ENCODE peak calls at places on chromosomes 2 and 18, in four cellular contexts. F is IMR-90, A is K562, X is GM12878. Y is an unnamed sample.
A peak's percentile ranks its signal among the peaks of the same experiment; 100 is the strongest.

GRCh38 chr2:197827618-197828017 is 23.2 kb downstream of the PLCL1 start:
- DNase-seq in F (no peak), A (no peak), X (no peak), Y (no peak)

GRCh38 chr2:155308367-155309009 is 610.0 kb downstream of the KCNJ3 start:
- DNase-seq in F (no peak), A (no peak), X (no peak), Y (no peak)

GRCh38 chr18:60910534-60910933 is 422.7 kb upstream of the CDH20 start:
- DNase-seq in F (no peak), A (no peak), X (no peak), Y (no peak)

GRCh38 chr2:29744976-29745375 is 176.4 kb downstream of the ALK start:
- DNase-seq in F (no peak), A (no peak), X (no peak), Y (no peak)

GRCh38 chr2:195026261-195026660 is 630.8 kb upstream of the SLC39A10 start:
- DNase-seq in F (peak; percentile 6), A (no peak), X (no peak), Y (no peak)

GRCh38 chr2:109507217-109507616 is 106.5 kb downstream of the SEPTIN10 start:
- DNase-seq in F (no peak), A (no peak), X (no peak), Y (no peak)

GRCh38 chr18:22465859-22466602 is 48.3 kb upstream of the CTAGE1 start:
- DNase-seq in F (peak; percentile 98), A (peak; percentile 79), X (no peak), Y (no peak)

GRCh38 chr2:220451438-220451837 is 824.0 kb downstream of the SLC4A3 start:
- DNase-seq in F (no peak), A (no peak), X (no peak), Y (no peak)

GRCh38 chr18:27931563-27931962 is 245.4 kb downstream of the CDH2 start:
- DNase-seq in F (no peak), A (no peak), X (no peak), Y (no peak)

GRCh38 chr18:75811156-75811555 is 383.7 kb upstream of the SMIM21 start:
- DNase-seq in F (no peak), A (no peak), X (no peak), Y (no peak)

GRCh38 chr2:20599001-20599600 is 51.8 kb downstream of the HS1BP3 start:
- DNase-seq in F (no peak), A (no peak), X (no peak), Y (no peak)

GRCh38 chr2:223697316-223697875 is 95.2 kb upstream of the SCG2 start:
- DNase-seq in F (no peak), A (no peak), X (no peak), Y (no peak)

GRCh38 chr2:37809525-37809924 is 115.6 kb upstream of the RMDN2 start:
- DNase-seq in F (peak; percentile 65), A (no peak), X (no peak), Y (no peak)

GRCh38 chr2:121796239-121796638 is 40.8 kb downstream of the TSN start:
- DNase-seq in F (no peak), A (no peak), X (no peak), Y (no peak)

GRCh38 chr2:23940976-23941605 is 828 bp downstream of the UBXN2A start:
- DNase-seq in F (peak; percentile 45), A (no peak), X (peak; percentile 51), Y (no peak)

GRCh38 chr2:131049150-131049718 is 44.0 kb downstream of the FAM168B start:
- DNase-seq in F (no peak), A (no peak), X (no peak), Y (no peak)

GRCh38 chr2:196331816-196332215 is 160.4 kb upstream of the STK17B start:
- DNase-seq in F (peak; percentile 75), A (no peak), X (no peak), Y (no peak)

GRCh38 chr2:32947076-32947483 is 327 bp downstream of the LTBP1 start:
- DNase-seq in F (no peak), A (peak; percentile 67), X (no peak), Y (no peak)

GRCh38 chr2:216283038-216283900 is 89.0 kb downstream of the MARCHF4 start:
- DNase-seq in F (no peak), A (peak; percentile 39), X (no peak), Y (peak; percentile 95)

GRCh38 chr2:115910270-115910669 is 1467.8 kb downstream of the DPP10 start:
- DNase-seq in F (no peak), A (no peak), X (no peak), Y (no peak)

GRCh38 chr2:16184945-16185660 is 244.8 kb downstream of the MYCN start:
- DNase-seq in F (no peak), A (no peak), X (no peak), Y (no peak)

GRCh38 chr18:43031169-43031568 is 84.3 kb downstream of the RIT2 start:
- DNase-seq in F (no peak), A (no peak), X (no peak), Y (no peak)

GRCh38 chr2:72112421-72112820 is 35.2 kb downstream of the CYP26B1 start:
- DNase-seq in F (peak; percentile 45), A (no peak), X (no peak), Y (peak; percentile 23)

GRCh38 chr2:215654177-215654850 is 218.4 kb upstream of the FN1 start:
- DNase-seq in F (peak; percentile 76), A (no peak), X (no peak), Y (no peak)

GRCh38 chr2:102599486-102599885 is 19.9 kb upstream of the SLC9A2 start:
- DNase-seq in F (no peak), A (no peak), X (no peak), Y (no peak)

GRCh38 chr2:38182518-38183013 is 106.6 kb upstream of the CYP1B1 start:
- DNase-seq in F (no peak), A (no peak), X (no peak), Y (no peak)

GRCh38 chr18:79526468-79527460 is 131.0 kb downstream of the NFATC1 start:
- DNase-seq in F (no peak), A (peak; percentile 20), X (no peak), Y (no peak)

GRCh38 chr2:151138507-151138906 is 123.2 kb downstream of the RBM43 start:
- DNase-seq in F (peak; percentile 70), A (no peak), X (no peak), Y (no peak)

GRCh38 chr18:53991202-53991601 is 233.3 kb downstream of the MBD2 start:
- DNase-seq in F (no peak), A (no peak), X (no peak), Y (no peak)

GRCh38 chr2:181178823-181179412 is 198.5 kb downstream of the UBE2E3 start:
- DNase-seq in F (no peak), A (peak; percentile 21), X (no peak), Y (no peak)

GRCh38 chr18:31583185-31583854 is 8.4 kb upstream of the TTR start:
- DNase-seq in F (no peak), A (no peak), X (no peak), Y (no peak)

GRCh38 chr2:238834982-238835381 is 12.9 kb upstream of the TWIST2 start:
- DNase-seq in F (no peak), A (no peak), X (no peak), Y (no peak)

GRCh38 chr2:70503896-70504295 is 49.7 kb downstream of the TGFA start:
- DNase-seq in F (no peak), A (no peak), X (no peak), Y (no peak)

GRCh38 chr2:138827426-138828054 is 47.4 kb upstream of the NXPH2 start:
- DNase-seq in F (peak; percentile 68), A (peak; percentile 13), X (peak; percentile 31), Y (no peak)

GRCh38 chr2:96631804-96632435 is 6.2 kb downstream of the KANSL3 start:
- DNase-seq in F (peak; percentile 91), A (no peak), X (no peak), Y (no peak)

GRCh38 chr2:217071416-217071815 is 211.6 kb upstream of the TNP1 start:
- DNase-seq in F (peak; percentile 68), A (no peak), X (no peak), Y (no peak)

GRCh38 chr2:100230754-100231153 is 88.4 kb upstream of the AFF3 start:
- DNase-seq in F (peak; percentile 42), A (no peak), X (no peak), Y (no peak)
- TF ChIP-seq CHD1 in F (no peak), A (no peak), X (no peak), Y (no peak)

GRCh38 chr18:65091737-65092329 is 659.0 kb upstream of the CDH7 start:
- DNase-seq in F (peak; percentile 0), A (peak; percentile 1), X (no peak), Y (no peak)
- TF ChIP-seq CHD1 in F (no peak), A (no peak), X (no peak), Y (no peak)

GRCh38 chr2:36379710-36380448 is 24.3 kb downstream of the CRIM1 start:
- DNase-seq in F (peak; percentile 73), A (no peak), X (no peak), Y (no peak)

GRCh38 chr2:36382472-36382871 is 26.9 kb downstream of the CRIM1 start:
- DNase-seq in F (no peak), A (no peak), X (no peak), Y (no peak)

GRCh38 chr2:36376992-36377738 is 21.6 kb downstream of the CRIM1 start:
- DNase-seq in F (no peak), A (no peak), X (no peak), Y (no peak)

GRCh38 chr2:36381965-36382364 is 26.4 kb downstream of the CRIM1 start:
- DNase-seq in F (no peak), A (no peak), X (no peak), Y (no peak)

DNA sequence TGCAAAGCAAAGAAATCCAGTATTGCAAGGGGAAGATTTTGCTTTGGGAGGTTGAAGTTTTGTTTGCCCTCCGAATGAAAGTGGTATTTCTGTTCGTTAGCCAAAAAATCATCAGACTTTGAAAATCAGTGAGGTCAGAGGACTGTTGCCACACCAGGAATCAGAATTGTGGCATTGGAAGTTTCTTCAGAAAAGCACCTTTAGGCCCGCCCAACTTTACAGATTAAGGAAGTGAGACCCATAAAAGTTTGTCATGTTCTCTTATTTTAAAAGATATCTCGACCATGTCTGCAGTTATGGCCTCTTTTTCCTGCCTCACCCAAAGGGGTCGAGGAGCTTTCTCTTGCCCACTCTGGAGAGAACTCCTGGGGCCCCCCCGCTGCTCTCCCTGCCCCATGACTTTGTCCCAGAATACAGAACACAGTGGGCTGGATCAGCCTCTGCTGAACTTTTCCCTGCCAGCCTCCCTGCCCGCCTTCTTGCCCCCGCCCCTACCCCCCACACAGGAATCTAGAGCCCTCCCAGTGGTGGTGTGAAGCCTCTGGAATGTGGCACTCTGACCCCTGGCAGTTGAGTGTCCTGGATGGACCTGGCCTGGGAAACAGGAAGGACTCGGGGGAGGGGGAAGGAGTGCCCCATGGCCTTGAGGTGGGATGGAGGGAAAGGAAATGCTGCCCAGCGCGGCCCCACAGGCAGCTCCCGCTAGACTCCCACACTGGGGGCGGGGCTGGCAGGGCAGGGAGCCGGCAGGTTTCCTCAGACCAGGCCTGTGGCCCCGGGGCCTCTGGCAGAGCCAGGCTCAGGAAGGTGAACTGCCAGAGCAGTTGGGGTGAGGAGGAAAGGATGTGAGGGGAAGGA is 25.3 kb downstream of the CRIM1 start:
- DNase-seq in F (no peak), A (no peak), X (no peak), Y (no peak)
- TF ChIP-seq CHD1 in F (no peak), A (no peak), X (no peak), Y (no peak)

GRCh38 chr2:19332503-19332902 is 25.9 kb downstream of the OSR1 start:
- DNase-seq in F (no peak), A (no peak), X (no peak), Y (no peak)

GRCh38 chr2:19331452-19331851 is 27.0 kb downstream of the OSR1 start:
- DNase-seq in F (no peak), A (no peak), X (no peak), Y (no peak)

GRCh38 chr2:19329445-19329844 is 29.0 kb downstream of the OSR1 start:
- DNase-seq in F (no peak), A (no peak), X (no peak), Y (no peak)

GRCh38 chr2:19330436-19330835 is 28.0 kb downstream of the OSR1 start:
- DNase-seq in F (no peak), A (no peak), X (no peak), Y (no peak)
- TF ChIP-seq CHD1 in F (no peak), A (no peak), X (no peak), Y (no peak)